ENCODE peak calls at places on chromosomes 16 and 17, in seven cellular contexts. I is CD8-positive, alpha-beta memory T cell; W is transverse colon; Y is colonic mucosa; O is SJSA1; D is heart left ventricle; N is uterus. C is an unnamed sample.

GRCh38 chr17:38914741-38915638 is 10.4 kb upstream of the LASP1NB start:
- DNase-seq in I (no peak), W (no peak), Y (peak; percentile 73), O (peak; percentile 39), D (no peak), N (no peak), C (peak; percentile 23)

GRCh38 chr17:18356624-18357023 is 6.7 kb downstream of the SHMT1 start:
- DNase-seq in I (no peak), W (peak; percentile 25), Y (peak; percentile 40), O (no peak), D (peak; percentile 44), N (peak; percentile 69), C (no peak)

GRCh38 chr17:49656247-49656646 is 21.6 kb downstream of the SPOP start:
- DNase-seq in I (no peak), W (no peak), Y (no peak), O (no peak), D (no peak), N (no peak), C (no peak)

GRCh38 chr17:80071116-80071980 is 30.0 kb upstream of the GAA start:
- DNase-seq in I (no peak), W (peak; percentile 35), Y (peak; percentile 44), O (peak; percentile 59), D (peak; percentile 47), N (peak; percentile 77), C (peak; percentile 84)

GRCh38 chr16:10408824-10409381 is 23.0 kb downstream of the ATF7IP2 start:
- DNase-seq in I (no peak), W (no peak), Y (no peak), O (no peak), D (no peak), N (no peak), C (no peak)

GRCh38 chr17:73733527-73733926 is 89.3 kb upstream of the SDK2 start:
- DNase-seq in I (no peak), W (no peak), Y (no peak), O (no peak), D (no peak), N (no peak), C (no peak)

GRCh38 chr17:81228420-81228819 is 5.7 kb upstream of the CEP131 start:
- DNase-seq in I (no peak), W (no peak), Y (no peak), O (no peak), D (no peak), N (no peak), C (no peak)

GRCh38 chr17:10198509-10199249 is at the start of gene GAS7:
- DNase-seq in I (peak; percentile 52), W (peak; percentile 41), Y (peak; percentile 54), O (peak; percentile 51), D (peak; percentile 78), N (peak; percentile 69), C (peak; percentile 67)

GRCh38 chr16:77965346-77965745 is 57.0 kb upstream of the CLEC3A start:
- DNase-seq in I (no peak), W (no peak), Y (no peak), O (no peak), D (peak; percentile 36), N (no peak), C (no peak)

GRCh38 chr16:9061358-9061813 is 30.1 kb upstream of the HAPSTR1 start:
- DNase-seq in I (no peak), W (peak; percentile 15), Y (no peak), O (no peak), D (peak; percentile 55), N (peak; percentile 17), C (peak; percentile 59)

GRCh38 chr16:78684040-78684611 is 584.7 kb downstream of the WWOX start:
- DNase-seq in I (no peak), W (peak; percentile 28), Y (peak; percentile 30), O (no peak), D (peak; percentile 56), N (peak; percentile 85), C (peak; percentile 89)

GRCh38 chr17:30378797-30379302 is at the start of gene CPD:
- DNase-seq in I (peak; percentile 97), W (peak; percentile 99), Y (peak; percentile 99), O (peak; percentile 95), D (peak; percentile 98), N (peak; percentile 97), C (peak; percentile 98)

GRCh38 chr16:88881675-88882357 is 15.4 kb upstream of the PABPN1L start:
- DNase-seq in I (no peak), W (no peak), Y (no peak), O (no peak), D (no peak), N (no peak), C (no peak)

GRCh38 chr16:88879788-88880055 is 13.3 kb upstream of the PABPN1L start:
- DNase-seq in I (no peak), W (no peak), Y (no peak), O (no peak), D (no peak), N (no peak), C (no peak)

GRCh38 chr16:88881090-88881580 is 14.7 kb upstream of the PABPN1L start:
- DNase-seq in I (no peak), W (peak; percentile 36), Y (no peak), O (no peak), D (no peak), N (no peak), C (no peak)

GRCh38 chr16:88878967-88879787 is 12.7 kb upstream of the PABPN1L start:
- DNase-seq in I (no peak), W (no peak), Y (no peak), O (no peak), D (no peak), N (no peak), C (no peak)

DNA sequence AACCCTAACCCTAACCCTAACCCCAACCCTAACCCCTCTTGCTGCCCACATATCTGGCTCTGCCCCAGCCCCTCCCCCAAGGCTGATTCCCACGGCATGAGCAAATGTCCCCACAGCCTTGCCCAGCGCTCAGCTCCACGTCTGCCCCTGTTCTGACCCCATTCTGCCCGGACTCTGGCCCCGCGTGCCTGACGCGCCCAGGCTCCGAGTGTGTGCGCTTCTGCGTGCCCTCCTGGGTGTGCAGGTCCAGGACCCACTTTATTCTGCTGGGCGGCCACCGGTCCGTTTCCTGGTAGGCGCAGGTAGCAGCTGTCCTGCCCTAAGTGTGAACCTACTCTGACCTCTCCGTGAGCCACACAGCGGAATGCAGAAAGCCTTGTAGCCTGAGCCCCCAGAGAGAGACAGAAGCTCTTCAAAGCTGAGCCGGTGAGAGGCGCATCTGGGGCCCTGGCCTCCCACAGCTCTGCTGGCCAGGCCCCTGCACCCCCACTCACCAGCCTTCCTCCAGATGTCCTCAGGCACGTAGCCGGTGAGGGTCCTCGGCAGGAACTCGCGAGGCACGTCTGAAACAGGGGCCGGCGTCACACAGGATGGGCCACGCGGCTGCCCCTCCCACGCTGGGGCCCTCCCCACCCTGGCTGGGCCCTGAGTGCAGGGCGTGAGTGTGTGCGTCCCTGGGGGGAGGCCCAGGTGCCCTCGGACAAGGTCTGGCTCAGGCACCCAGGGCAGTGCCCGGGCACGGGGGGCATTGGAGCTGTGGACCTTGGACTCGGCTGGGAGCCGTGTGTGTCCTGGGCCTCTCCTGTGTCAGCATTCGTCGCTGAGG is 14.0 kb upstream of the PABPN1L start:
- DNase-seq in I (no peak), W (no peak), Y (no peak), O (no peak), D (no peak), N (no peak), C (no peak)
- H3K4me3 ChIP-seq in I (no peak overlapping the region), W (no peak overlapping the region), Y (no peak overlapping the region), O (no peak overlapping the region), D (no peak overlapping the region), N (no peak overlapping the region), C (no peak overlapping the region)

GRCh38 chr17:75587718-75588545 is at the start of gene MYO15B:
- DNase-seq in I (peak; percentile 44), W (peak; percentile 71), Y (peak; percentile 57), O (no peak), D (peak; percentile 70), N (peak; percentile 60), C (peak; percentile 61)

GRCh38 chr17:75590314-75590761 is 2.7 kb downstream of the MYO15B start:
- DNase-seq in I (no peak), W (no peak), Y (no peak), O (no peak), D (no peak), N (no peak), C (no peak)

GRCh38 chr17:75589919-75590303 is 2.3 kb downstream of the MYO15B start:
- DNase-seq in I (no peak), W (peak; percentile 36), Y (no peak), O (no peak), D (no peak), N (peak; percentile 45), C (no peak)

GRCh38 chr17:75588546-75589016 is 981 bp downstream of the MYO15B start:
- DNase-seq in I (no peak), W (peak; percentile 46), Y (no peak), O (no peak), D (no peak), N (peak; percentile 54), C (no peak)

DNA sequence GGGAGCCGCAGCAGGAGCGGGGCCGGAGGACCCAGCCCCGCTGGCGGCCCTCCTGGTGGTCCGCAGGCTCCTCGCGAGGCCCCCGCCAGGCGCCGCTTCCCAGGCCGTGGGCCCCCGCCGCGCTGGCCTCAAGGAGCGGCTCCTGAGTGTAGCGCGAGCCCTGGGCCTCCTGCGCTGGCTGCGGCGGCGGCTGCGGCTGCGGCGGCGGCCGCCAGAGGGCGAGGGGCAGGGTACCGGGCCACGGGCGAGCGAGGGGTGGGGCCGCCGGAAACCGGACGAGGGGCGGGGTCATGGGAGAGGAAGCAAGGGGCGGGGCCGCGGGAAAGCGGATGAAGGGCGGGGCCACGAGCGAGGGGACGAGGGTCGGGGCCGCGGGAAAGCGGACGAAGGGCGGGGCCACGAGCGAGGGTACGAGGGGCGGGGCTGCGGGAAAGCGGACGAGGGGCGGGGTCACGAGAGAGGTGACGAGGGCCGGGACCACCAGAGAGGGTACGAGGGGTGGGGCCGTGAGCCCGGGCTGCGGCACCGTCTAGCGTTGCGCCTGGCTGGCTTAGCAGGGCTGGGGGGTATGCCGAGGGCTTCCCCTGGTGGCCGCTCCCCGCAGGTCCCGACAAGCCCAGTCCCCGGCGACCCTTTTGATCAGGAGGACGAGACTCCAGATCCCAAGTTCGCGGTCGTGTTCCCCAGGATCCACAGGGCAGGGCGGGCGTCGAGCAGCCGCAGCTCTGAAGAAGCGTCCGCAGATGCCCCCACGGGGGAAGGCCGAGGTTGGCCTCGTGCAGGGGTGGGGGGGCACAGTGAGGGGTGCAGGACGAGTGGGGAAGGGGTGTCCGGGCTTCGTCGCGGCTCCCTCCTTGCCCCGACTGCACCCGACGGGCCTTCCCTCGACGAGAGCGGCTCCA is 1.7 kb downstream of the MYO15B start:
- DNase-seq in I (peak; percentile 93), W (peak; percentile 97), Y (peak; percentile 99), O (peak; percentile 98), D (peak; percentile 98), N (peak; percentile 93), C (peak; percentile 84)
- H3K4me1 ChIP-seq in I (peaks cover 8% of the 10 kb centered on the region), W (peaks cover 15% of the 10 kb centered on the region), Y (peaks cover 3% of the 10 kb centered on the region), O (peaks cover 16% of the 10 kb centered on the region), D (peaks cover 23% of the 10 kb centered on the region), N (peaks cover 6% of the 10 kb centered on the region), C (no peaks in the 10 kb centered on the region)

GRCh38 chr17:6554336-6554735 is 2.0 kb downstream of the PITPNM3 start:
- DNase-seq in I (no peak), W (no peak), Y (no peak), O (no peak), D (no peak), N (no peak), C (no peak)
- H3K27ac ChIP-seq in I (no peak overlapping the region), W (peak overlapping the region; percentile 86), Y (no peak overlapping the region), O (no peak overlapping the region), D (no peak overlapping the region), N (no peak overlapping the region), C (no peak overlapping the region)

DNA sequence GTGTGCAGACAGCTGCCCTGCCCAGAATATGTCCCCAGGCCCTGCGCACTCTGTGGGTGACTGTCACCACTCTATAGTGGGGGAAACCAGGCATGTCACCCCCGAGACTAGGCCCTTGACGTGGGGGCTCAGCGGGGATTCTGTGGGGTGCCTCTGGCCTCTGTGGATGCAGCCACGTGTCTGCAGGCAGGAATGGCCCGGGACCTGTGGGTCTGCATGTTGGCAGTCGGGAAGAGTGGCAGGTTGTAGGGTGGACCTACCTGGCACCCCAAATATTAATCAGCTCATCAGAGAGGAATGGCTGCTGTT is 954 bp downstream of the IL32 start:
- DNase-seq in I (no peak), W (no peak), Y (no peak), O (no peak), D (no peak), N (no peak), C (no peak)
- H3K4me3 ChIP-seq in I (peak overlapping the region; percentile 92), W (no peak overlapping the region), Y (peak overlapping the region; percentile 49), O (peak overlapping the region; percentile 35), D (peak overlapping the region; percentile 57), N (no peak overlapping the region), C (peak overlapping the region; percentile 43)

C was measured in right atrium auricular region.